ENCODE peak calls at places on chromosomes 6 and 20, in four cellular contexts. N is H9, L is astrocyte of the cerebellum, Y is fibroblast of the aortic adventitia. I is an unnamed sample.
A peak's percentile ranks its signal among the peaks of the same experiment; 100 is the strongest.

GRCh38 chr6:14625173-14625895 is 507.8 kb downstream of the CD83 start:
- DNase-seq in L (no peak), N (no peak), Y (no peak), I (no peak)

GRCh38 chr6:44620922-44621321 is 233.4 kb downstream of the CDC5L start:
- DNase-seq in Y (no peak), L (no peak), N (no peak), I (no peak)

GRCh38 chr6:143734641-143735063 is 56.9 kb downstream of the PHACTR2 start:
- DNase-seq in L (no peak), N (no peak), Y (peak; percentile 16), I (no peak)

GRCh38 chr6:85920782-85921181 is 278.1 kb upstream of the SYNCRIP start:
- DNase-seq in L (no peak), N (no peak), Y (no peak), I (no peak)

GRCh38 chr6:105482227-105482839 is 79.5 kb upstream of the PREP start:
- DNase-seq in Y (peak; percentile 66), L (peak; percentile 55), N (no peak), I (no peak)

GRCh38 chr6:111591901-111592461 is 13.7 kb downstream of the TRAF3IP2 start:
- DNase-seq in L (no peak), N (no peak), Y (peak; percentile 88), I (no peak)

GRCh38 chr6:144336900-144337299 is 51.8 kb downstream of the UTRN start:
- DNase-seq in Y (no peak), L (no peak), N (no peak), I (no peak)

GRCh38 chr6:33621396-33622388 is 570 bp downstream of the ITPR3 start:
- DNase-seq in L (no peak), N (peak; percentile 58), Y (peak; percentile 53), I (no peak)

GRCh38 chr6:41284726-41285125 is 1.8 kb downstream of the TREM1 start:
- DNase-seq in N (no peak), Y (peak; percentile 13), L (no peak), I (no peak)

GRCh38 chr6:89797317-89797716 is 22.3 kb downstream of the MDN1 start:
- DNase-seq in N (no peak), L (peak; percentile 97), Y (peak; percentile 83), I (no peak)

GRCh38 chr20:33393609-33394008 is 7.7 kb downstream of the CDK5RAP1 start:
- DNase-seq in L (no peak), Y (no peak), N (no peak), I (no peak)

GRCh38 chr20:33392016-33392415 is 9.3 kb downstream of the CDK5RAP1 start:
- DNase-seq in N (no peak), Y (peak; percentile 87), L (peak; percentile 68), I (no peak)

GRCh38 chr20:33399924-33400323 is 1.4 kb downstream of the CDK5RAP1 start:
- DNase-seq in L (no peak), N (no peak), Y (peak; percentile 19), I (no peak)

DNA sequence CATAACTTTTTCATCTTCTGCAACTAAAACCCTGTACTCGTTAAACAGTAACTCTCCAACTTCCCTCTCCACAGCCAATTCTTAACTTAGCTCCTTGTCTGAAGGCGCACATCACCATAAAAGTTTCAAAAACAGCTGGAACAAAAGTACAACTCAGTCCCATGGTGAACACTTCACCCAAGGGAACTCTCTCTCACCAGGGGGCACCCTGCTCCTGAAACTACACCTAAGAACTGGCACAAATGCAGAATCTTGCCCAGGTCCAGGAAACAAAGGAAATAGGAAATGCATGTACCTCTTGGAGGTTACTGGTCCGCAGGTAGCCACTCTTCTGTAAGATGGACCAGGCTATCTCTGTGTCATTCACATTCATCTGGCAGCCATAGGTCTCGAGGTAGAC is 6.6 kb downstream of the CDK5RAP1 start:
- DNase-seq in N (no peak), L (no peak), Y (peak; percentile 16), I (no peak)
- TF ChIP-seq CTCF in N (no peak), L (no peak), Y (no peak), I (no peak)

GRCh38 chr6:12008366-12009179 is 3.5 kb upstream of the HIVEP1 start:
- DNase-seq in N (peak; percentile 80), L (no peak), Y (peak; percentile 62), I (peak; percentile 87)
- TF ChIP-seq CTCF in N (no peak), L (no peak), Y (no peak), I (no peak)

DNA sequence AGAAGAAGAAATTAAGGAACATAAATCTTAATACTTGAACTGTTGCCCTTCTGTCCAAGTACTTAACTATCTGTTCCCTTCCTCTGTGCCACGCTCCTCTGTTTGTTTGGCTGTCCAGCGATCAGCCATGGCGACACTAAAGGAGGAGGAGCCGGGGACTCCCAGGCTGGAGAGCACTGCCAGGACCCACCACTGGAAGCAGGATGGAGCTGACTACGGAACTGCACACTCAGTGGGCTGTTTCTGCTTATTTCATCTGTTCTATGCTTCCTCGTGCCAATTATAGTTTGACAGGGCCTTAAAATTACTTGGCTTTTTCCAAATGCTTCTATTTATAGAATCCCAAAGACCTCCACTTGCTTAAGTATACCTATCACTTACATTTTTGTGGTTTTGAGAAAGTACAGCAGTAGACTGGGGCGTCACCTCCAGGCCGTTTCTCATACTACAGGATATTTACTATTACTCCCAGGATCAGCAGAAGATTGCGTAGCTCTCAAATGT is 17.1 kb downstream of the IRF4 start:
- DNase-seq in N (peak; percentile 77), Y (peak; percentile 74), L (no peak), I (peak; percentile 55)
- TF ChIP-seq CTCF in N (peak; percentile 87), Y (peak; percentile 48), L (peak; percentile 20), I (no peak)

GRCh38 chr6:140567469-140567868 is 1193.0 kb upstream of the CITED2 start:
- DNase-seq in Y (peak; percentile 55), N (no peak), L (no peak), I (no peak)
- TF ChIP-seq CTCF in Y (no peak), N (no peak), L (no peak), I (no peak)

GRCh38 chr6:19737968-19738367 is 99.2 kb upstream of the ID4 start:
- DNase-seq in L (no peak), N (no peak), Y (no peak), I (no peak)
- TF ChIP-seq CTCF in L (no peak), N (no peak), Y (no peak), I (no peak)

DNA sequence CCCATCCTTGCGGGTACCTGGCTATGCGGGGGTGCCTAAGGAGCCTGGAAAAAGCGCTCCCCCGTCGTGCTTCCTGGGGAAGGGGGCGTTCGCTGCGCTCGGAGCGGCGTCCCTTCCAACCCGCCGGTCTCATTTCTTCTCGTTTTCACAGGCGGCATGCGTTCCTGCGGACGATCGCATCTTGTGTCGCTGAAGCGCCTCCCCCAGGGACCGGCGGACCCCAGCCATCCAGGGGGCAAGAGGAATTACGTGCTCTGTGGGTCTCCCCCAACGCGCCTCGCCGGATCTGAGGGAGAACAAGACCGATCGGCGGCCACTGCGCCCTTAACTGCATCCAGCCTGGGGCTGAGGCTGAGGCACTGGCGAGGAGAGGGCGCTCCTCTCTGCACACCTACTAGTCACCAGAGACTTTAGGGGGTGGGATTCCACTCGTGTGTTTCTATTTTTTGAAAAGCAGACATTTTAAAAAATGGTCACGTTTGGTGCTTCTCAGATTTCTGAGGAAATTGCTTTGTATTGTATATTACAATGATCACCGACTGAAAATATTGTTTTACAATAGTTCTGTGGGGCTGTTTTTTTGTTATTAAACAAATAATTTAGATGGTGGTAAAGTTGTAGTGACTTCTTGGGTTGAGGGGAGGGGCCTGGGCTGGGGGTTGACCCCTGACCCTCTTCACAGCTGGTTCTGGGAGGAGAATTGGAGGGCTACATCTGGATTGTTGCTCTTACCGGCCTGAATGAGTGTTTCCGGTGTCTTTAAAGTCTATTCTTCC is 1.0 kb downstream of the ID1 start:
- DNase-seq in N (peak; percentile 50), Y (peak; percentile 30), L (no peak), I (no peak)
- TF ChIP-seq CTCF in N (no peak), Y (no peak), L (no peak), I (no peak)

DNA sequence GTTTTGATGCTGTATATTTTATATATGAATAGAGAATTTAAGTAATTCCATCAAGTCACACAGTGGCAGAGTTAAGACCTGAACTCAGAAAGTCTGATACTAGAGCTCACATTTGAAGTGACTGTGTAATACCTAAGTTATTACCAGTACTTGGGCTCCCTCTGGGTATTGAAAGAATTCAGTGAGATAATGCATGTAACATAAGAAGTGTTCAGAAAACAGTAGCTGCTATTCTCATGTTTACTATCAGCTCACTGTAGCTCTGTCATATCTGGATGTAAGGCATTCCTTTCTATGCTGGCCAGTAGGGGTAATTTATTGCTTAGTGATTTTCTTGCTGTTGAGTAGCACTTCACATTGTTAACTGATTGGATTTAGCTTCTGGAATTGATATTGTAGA is 44.6 kb downstream of the NKX2-4 start:
- DNase-seq in Y (peak; percentile 59), L (peak; percentile 9), N (no peak), I (no peak)
- TF ChIP-seq CTCF in Y (no peak), L (no peak), N (no peak), I (no peak)

GRCh38 chr6:49551126-49551865 is 828 bp downstream of the C6orf141 start:
- DNase-seq in N (peak; percentile 54), L (no peak), Y (peak; percentile 16), I (peak; percentile 34)

GRCh38 chr6:49549691-49550412 is 616 bp upstream of the C6orf141 start:
- DNase-seq in L (no peak), Y (no peak), N (no peak), I (no peak)

GRCh38 chr6:49546371-49546770 is 4.1 kb upstream of the C6orf141 start:
- DNase-seq in N (no peak), Y (no peak), L (no peak), I (no peak)

GRCh38 chr6:49550413-49551125 is at the start of gene C6orf141:
- DNase-seq in L (no peak), N (peak; percentile 90), Y (no peak), I (peak; percentile 21)

DNA sequence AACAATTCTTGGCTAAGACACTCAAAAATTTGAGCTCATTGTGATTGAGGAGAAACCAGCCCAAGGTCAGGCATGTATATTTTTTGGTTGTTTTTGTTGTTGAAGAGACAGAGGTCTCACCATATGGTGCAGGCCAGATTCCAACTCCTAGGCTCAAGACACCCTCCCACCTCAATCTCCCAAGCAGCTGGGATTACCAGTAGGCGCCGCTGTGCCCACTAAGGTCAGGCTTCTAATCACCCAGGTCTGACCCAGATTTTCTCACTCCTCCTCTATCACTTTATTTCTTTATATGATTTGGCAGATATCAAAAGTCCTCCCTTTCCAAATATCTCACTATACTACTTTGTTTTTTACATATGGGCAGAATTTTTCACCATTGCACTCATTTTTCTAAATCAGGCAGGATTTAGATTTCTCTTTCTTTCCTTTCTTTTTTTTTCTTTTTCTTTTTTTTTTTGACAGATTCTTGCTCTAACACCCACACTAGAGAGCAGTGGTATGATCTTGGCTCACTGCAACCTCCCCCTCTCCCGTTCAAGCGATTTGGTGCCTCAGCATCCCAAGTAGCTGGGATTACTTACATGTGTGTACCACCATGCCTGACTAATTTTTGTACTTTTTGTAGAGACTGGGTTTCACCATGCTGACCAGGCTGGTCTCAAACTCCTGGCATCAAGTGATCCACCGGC is 1.7 kb upstream of the C6orf141 start:
- DNase-seq in N (peak; percentile 50), Y (no peak), L (no peak), I (no peak)
- TF ChIP-seq CTCF in N (peak; percentile 56), Y (no peak), L (no peak), I (no peak)

I was measured in endothelial cell.